ENCODE peak calls at places on chromosome 10, in four cellular contexts. L is neural progenitor cell; P is stimulated activated CD8-positive, alpha-beta memory T cell treated with anti-CD3 and anti-CD28 coated beads, Interleukin-15, amount 100 ng/mL, for 1 hour; V is RWPE1. T is an unnamed sample.

GRCh38 chr10:13195016-13195415 is 33.7 kb downstream of the MCM10 start:
- DNase-seq in L (no peak), P (no peak), V (no peak), T (no peak)

GRCh38 chr10:3811331-3811870 is 26.4 kb upstream of the KLF6 start:
- DNase-seq in L (no peak), P (no peak), V (peak; percentile 49), T (peak; percentile 51)

GRCh38 chr10:70652761-70653657 is 19.3 kb upstream of the ADAMTS14 start:
- DNase-seq in L (no peak), P (no peak), V (peak; percentile 54), T (no peak)

GRCh38 chr10:124125305-124126116 is 32.1 kb upstream of the CHST15 start:
- DNase-seq in L (peak; percentile 46), P (no peak), V (peak; percentile 36), T (peak; percentile 97)

GRCh38 chr10:8543361-8544056 is 489.0 kb downstream of the GATA3 start:
- DNase-seq in L (no peak), P (no peak), V (no peak), T (peak; percentile 47)

GRCh38 chr10:58026036-58026435 is 241.7 kb downstream of the IPMK start:
- DNase-seq in L (no peak), P (no peak), V (no peak), T (no peak)

GRCh38 chr10:3424102-3424803 is 251.7 kb upstream of the PITRM1 start:
- DNase-seq in L (no peak), P (no peak), V (no peak), T (peak; percentile 42)

GRCh38 chr10:17649052-17649451 is 5.1 kb downstream of the STAM start:
- DNase-seq in L (no peak), P (no peak), V (no peak), T (no peak)

GRCh38 chr10:10499839-10500238 is 517.8 kb upstream of the CELF2 start:
- DNase-seq in L (no peak), P (no peak), V (peak; percentile 36), T (no peak)

GRCh38 chr10:191703-192518 is 56.7 kb downstream of the ZMYND11 start:
- DNase-seq in L (no peak), P (no peak), V (no peak), T (peak; percentile 4)

GRCh38 chr10:43968076-43968475 is 319.4 kb upstream of the ZNF32 start:
- DNase-seq in L (no peak), P (no peak), V (no peak), T (no peak)

GRCh38 chr10:89651916-89652573 is 7.0 kb upstream of the PANK1 start:
- DNase-seq in L (no peak), P (no peak), V (no peak), T (no peak)

GRCh38 chr10:128102480-128103228 is 23.6 kb downstream of the MKI67 start:
- DNase-seq in L (no peak), P (no peak), V (no peak), T (no peak)

GRCh38 chr10:106705576-106706526 is 458.7 kb downstream of the SORCS1 start:
- DNase-seq in L (peak; percentile 85), P (no peak), V (peak; percentile 59), T (no peak)

GRCh38 chr10:12513775-12514663 is 164.7 kb downstream of the CAMK1D start:
- DNase-seq in L (no peak), P (no peak), V (no peak), T (no peak)

T was measured in trophoblast cell.